ENCODE peak calls at places on chromosomes 3 and 15, in four cellular contexts. Z, R, K and F are unnamed samples.

GRCh38 chr15:100733088-100733487 is 130.7 kb downstream of the ASB7 start:
- DNase-seq in Z (no peak), R (no peak), K (peak; percentile 19), F (no peak)

GRCh38 chr3:142353571-142353970 is 94.3 kb downstream of the XRN1 start:
- DNase-seq in Z (no peak), R (no peak), K (no peak), F (no peak)

GRCh38 chr3:133468251-133468721 is 68.4 kb downstream of the BFSP2 start:
- DNase-seq in Z (no peak), R (no peak), K (no peak), F (no peak)

GRCh38 chr3:24410861-24411260 is 83.8 kb downstream of the THRB start:
- DNase-seq in Z (peak; percentile 18), R (no peak), K (no peak), F (no peak)

GRCh38 chr15:84981054-84981710 is 474 bp upstream of the PDE8A start:
- DNase-seq in Z (peak; percentile 94), R (peak; percentile 92), K (peak; percentile 96), F (peak; percentile 99)

GRCh38 chr3:183444748-183445147 is 16.3 kb upstream of the MCF2L2 start:
- DNase-seq in Z (no peak), R (no peak), K (no peak), F (no peak)

GRCh38 chr3:133938770-133939495 is 43.3 kb upstream of the RAB6B start:
- DNase-seq in Z (no peak), R (no peak), K (peak; percentile 36), F (no peak)

GRCh38 chr15:69424748-69425413 is 10.7 kb downstream of the KIF23 start:
- DNase-seq in Z (no peak), R (no peak), K (no peak), F (no peak)

GRCh38 chr15:66931768-66932633 is 133.4 kb upstream of the SMAD3 start:
- DNase-seq in Z (peak; percentile 12), R (peak; percentile 52), K (no peak), F (no peak)

GRCh38 chr3:143657391-143657790 is 190.9 kb downstream of the SLC9A9 start:
- DNase-seq in Z (no peak), R (no peak), K (no peak), F (no peak)

GRCh38 chr15:98753726-98754125 is 105.4 kb downstream of the IGF1R start:
- DNase-seq in Z (no peak), R (no peak), K (no peak), F (no peak)

GRCh38 chr3:33732394-33732793 is 14.3 kb upstream of the CLASP2 start:
- DNase-seq in Z (no peak), R (no peak), K (no peak), F (no peak)

GRCh38 chr15:80480909-80481308 is 76.7 kb downstream of the ARNT2 start:
- DNase-seq in Z (no peak), R (no peak), K (no peak), F (no peak)

GRCh38 chr15:29805043-29805707 is 17.1 kb downstream of the TJP1 start:
- DNase-seq in Z (no peak), R (no peak), K (no peak), F (no peak)

GRCh38 chr3:31116651-31117050 is 222.2 kb upstream of the GADL1 start:
- DNase-seq in Z (no peak), R (no peak), K (no peak), F (no peak)

GRCh38 chr3:112779558-112780480 is 66.8 kb downstream of the CD200R1L start:
- DNase-seq in Z (no peak), R (no peak), K (no peak), F (no peak)

GRCh38 chr3:151182349-151183079 is 20.5 kb downstream of the GPR171 start:
- DNase-seq in Z (no peak), R (no peak), K (no peak), F (no peak)

GRCh38 chr3:187531831-187532230 is 138.4 kb downstream of the SST start:
- DNase-seq in Z (no peak), R (no peak), K (no peak), F (no peak)

DNA sequence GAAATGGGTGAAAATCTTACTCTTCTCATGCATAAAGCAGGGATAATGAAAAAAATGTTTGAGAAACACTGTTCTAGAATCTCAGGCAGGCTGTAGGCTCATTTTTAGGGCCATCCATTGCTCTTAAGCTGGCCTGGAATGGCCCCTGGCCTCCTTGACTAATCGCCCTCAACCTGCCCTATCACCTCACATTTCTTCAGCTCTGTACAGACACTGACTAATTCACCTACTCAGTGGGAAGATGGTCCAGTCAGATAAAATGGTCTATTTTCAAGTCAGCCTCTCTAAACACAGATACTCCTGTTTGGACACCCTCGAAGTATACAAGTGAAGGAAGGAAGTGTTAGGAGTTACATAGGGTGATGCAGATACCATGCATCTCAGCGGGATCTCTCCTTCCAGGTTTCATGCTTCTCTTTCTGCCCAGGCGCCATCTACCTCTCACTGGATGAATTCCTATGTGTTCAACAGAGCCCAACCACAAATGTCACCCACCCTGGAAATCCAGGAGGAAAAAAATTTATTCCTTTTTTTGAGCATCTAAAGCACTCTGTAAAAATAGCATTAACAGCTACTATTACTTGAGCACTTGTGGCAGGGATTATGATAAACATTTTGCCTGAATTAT is 12.1 kb downstream of the FMN1 start:
- DNase-seq in Z (no peak), R (no peak), K (no peak), F (no peak)
- TF ChIP-seq SP1 in Z (no peak), R (no peak), K (no peak), F (no peak)

GRCh38 chr15:45704329-45705249 is 69.8 kb downstream of the SQOR start:
- DNase-seq in Z (peak; percentile 82), R (no peak), K (peak; percentile 73), F (no peak)
- TF ChIP-seq SP1 in Z (no peak), R (no peak), K (no peak), F (no peak)

DNA sequence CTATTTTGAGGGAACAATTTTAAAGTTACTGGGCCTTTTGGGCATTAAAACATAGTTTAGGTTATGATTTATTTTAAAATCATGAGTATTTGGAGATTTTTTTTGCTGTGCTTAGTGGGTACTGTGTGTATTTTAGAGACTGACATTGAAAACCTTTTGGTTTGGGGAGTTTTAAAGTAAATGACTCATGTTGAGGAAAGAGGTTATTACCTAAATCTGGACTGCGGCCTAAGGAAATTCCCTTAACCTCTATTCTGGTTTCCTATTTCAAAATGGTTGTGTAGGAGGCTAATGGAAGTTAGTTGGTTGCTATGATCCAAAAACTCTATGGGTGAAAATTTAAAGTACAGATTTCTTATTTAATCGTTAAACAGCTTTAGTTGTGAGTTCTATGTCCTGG is 57.3 kb upstream of the DPH6 start:
- DNase-seq in Z (no peak), R (no peak), K (no peak), F (no peak)
- TF ChIP-seq SP1 in Z (no peak), R (no peak), K (no peak), F (no peak)

DNA sequence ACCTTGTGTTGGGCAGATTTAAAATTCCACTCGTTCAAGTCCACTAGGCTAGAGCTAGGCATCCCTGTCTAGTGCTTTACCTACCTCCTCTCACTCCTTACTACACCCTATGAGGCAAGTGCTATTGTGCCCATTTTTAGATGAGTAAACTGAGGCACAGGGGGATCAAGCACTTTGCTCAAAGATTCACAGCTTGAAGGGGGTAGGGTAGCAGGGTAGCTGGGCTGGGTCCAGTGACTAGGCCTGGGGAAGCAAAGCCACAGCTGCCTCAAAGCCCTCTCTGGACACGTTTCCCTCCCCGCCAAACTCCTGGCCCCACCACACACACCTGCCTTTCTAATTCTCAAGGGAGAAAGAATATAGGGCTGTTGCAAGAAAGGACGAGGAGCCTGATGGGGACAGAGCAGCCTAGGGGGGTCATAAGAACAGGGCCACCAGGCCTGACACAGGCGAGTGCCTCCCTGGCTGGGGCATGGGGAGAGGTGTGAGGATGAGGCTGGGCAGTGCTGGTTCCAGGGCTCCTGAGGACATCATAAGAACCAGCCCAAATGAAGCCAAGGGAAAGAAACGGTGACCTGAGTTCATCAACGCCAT is 34.8 kb upstream of the SFMBT1 start:
- DNase-seq in Z (no peak), R (no peak), K (no peak), F (no peak)
- TF ChIP-seq SP1 in Z (no peak), R (no peak), K (no peak), F (no peak)

GRCh38 chr3:128227507-128227906 is 74.2 kb downstream of the EEFSEC start:
- DNase-seq in Z (no peak), R (no peak), K (peak; percentile 43), F (no peak)
- TF ChIP-seq SP1 in Z (no peak), R (no peak), K (no peak), F (no peak)

DNA sequence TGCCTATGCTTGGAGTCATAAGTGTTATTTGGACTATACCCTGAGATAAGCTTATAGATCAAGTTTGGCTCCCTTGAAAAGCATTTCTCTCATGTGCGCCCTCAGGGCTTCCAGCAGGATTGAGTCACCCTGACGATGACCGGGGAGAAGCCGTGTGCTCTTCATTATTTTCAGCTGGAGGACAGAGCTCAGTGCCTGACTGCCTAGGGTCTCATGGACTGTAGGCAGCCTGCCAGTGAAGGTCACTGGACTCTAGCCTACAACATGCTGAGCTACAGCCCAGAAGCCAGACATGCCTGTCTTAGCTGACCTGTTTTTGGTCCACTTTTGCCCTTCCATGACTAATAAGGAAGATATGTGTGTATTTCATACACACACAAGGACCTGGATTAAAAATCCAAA is 31.6 kb upstream of the NUDT16 start:
- DNase-seq in Z (no peak), R (peak; percentile 21), K (no peak), F (no peak)
- TF ChIP-seq SP1 in Z (no peak), R (no peak), K (no peak), F (no peak)

DNA sequence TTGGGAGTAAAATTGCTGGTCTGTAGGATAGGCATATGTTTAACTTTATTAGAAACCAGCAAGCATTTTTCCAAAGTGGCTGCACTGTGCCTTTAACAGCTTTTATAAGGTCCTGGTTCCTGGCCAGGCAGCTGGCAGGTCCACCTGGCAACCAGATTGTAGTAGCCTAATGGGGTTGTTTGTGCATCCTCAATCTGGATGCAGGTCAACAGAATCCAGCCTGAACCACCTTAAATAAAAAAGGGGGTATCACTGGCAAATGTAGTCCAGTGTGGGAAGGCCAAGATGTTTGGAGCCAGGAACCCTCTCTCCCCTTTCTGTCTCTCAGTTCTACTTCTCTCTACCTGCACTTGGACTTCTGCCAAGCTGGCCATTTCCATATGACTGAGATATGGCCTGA is 200.3 kb downstream of the ZNF621 start:
- DNase-seq in Z (no peak), R (no peak), K (no peak), F (no peak)
- TF ChIP-seq SP1 in Z (no peak), R (no peak), K (no peak), F (no peak)

GRCh38 chr3:59812778-59813558 is 763.1 kb upstream of the CFAP20DC start:
- DNase-seq in Z (no peak), R (no peak), K (no peak), F (no peak)
- TF ChIP-seq SP1 in Z (no peak), R (no peak), K (no peak), F (no peak)

DNA sequence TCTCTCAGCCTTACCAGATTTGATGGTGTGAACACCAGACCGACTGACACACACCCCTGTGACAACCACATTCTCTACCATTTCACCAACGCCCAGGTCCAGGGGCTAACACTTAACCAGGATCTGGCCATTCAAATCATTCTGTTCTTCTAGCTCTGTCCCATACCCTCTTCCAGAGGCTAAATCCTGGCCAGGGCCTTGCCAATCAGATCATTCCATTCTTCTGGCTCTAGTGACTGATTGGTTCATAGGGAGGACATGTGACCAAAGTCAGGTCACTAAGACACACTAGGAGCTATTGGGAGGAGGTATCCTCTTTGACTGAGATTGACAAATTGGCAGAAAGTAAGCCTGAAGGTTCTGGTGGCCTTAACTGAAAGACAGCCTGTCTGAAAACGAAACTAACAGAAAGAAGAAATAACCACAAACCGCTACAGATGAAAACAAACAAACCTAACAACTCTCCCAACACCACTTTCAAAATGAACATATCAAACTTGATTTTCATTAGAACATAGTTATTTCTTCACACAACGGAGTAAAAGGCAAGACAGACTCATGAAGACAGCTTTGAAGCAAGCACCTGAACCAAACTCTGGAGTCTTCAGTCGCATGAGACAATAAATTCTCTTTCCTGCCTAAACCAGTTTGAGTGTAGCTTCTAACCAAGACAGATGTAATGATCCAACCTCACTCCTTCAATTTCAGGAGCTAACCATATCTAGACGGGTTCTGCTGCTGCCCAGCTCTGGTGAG is 68.5 kb downstream of the TRANK1 start:
- DNase-seq in Z (no peak), R (no peak), K (peak; percentile 27), F (no peak)
- TF ChIP-seq SP1 in Z (no peak), R (no peak), K (no peak), F (no peak)